ENCODE peak calls at places on chromosomes 6 and 20, in nine cellular contexts. R is DMS 273 treated with DMSO at 0.1 percent for 48 hours; U is upper lobe of right lung; A is SW 1271; T is stimulated activated naive CD4-positive, alpha-beta T cell treated with Interleukin-2 at 50 U/mL for 16 hours; L is fibroblast of the conjunctiva; D is nephron progenitor cell; E is thyroid gland; Q is left lobe of liver. X is an unnamed sample.

GRCh38 chr6:84892666-84893065 is 128.3 kb upstream of the TBX18 start:
- DNase-seq in T (no peak), Q (no peak), D (no peak), A (no peak), R (no peak), E (no peak), U (no peak), L (no peak), X (no peak)

GRCh38 chr6:101110814-101111213 is 229.7 kb upstream of the ASCC3 start:
- DNase-seq in E (no peak), L (peak; percentile 2), T (no peak), A (no peak), U (no peak), R (no peak), Q (no peak), D (no peak), X (peak; percentile 80)

GRCh38 chr6:129342243-129342642 is 367.7 kb downstream of the ARHGAP18 start:
- DNase-seq in T (no peak), A (no peak), D (no peak), E (no peak), L (peak; percentile 60), R (no peak), U (no peak), Q (no peak), X (no peak)

GRCh38 chr6:108581932-108582500 is 21.3 kb downstream of the FOXO3 start:
- DNase-seq in U (no peak), L (no peak), E (no peak), Q (no peak), T (no peak), A (no peak), D (no peak), R (no peak), X (no peak)

GRCh38 chr20:44231713-44232468 is 15.2 kb upstream of the GDAP1L1 start:
- DNase-seq in L (no peak), Q (no peak), R (peak; percentile 72), U (no peak), E (no peak), A (no peak), D (no peak), T (no peak), X (no peak)

GRCh38 chr6:122501475-122501874 is 29.9 kb upstream of the SERINC1 start:
- DNase-seq in T (no peak), U (no peak), D (no peak), R (no peak), Q (no peak), E (no peak), L (no peak), A (no peak), X (no peak)

GRCh38 chr20:56987992-56988391 is 278.4 kb downstream of the BMP7 start:
- DNase-seq in Q (no peak), R (no peak), E (no peak), L (no peak), U (no peak), A (no peak), D (no peak), T (no peak), X (no peak)

GRCh38 chr20:36745234-36745926 is 510 bp downstream of the NDRG3 start:
- DNase-seq in U (no peak), A (no peak), T (no peak), R (no peak), Q (peak; percentile 47), D (no peak), E (peak; percentile 7), L (no peak), X (no peak)

GRCh38 chr6:28940859-28941680 is 17.3 kb upstream of the TRIM27 start:
- DNase-seq in E (peak; percentile 77), U (no peak), Q (peak; percentile 74), D (peak; percentile 76), L (peak; percentile 86), T (peak; percentile 61), R (peak; percentile 90), A (peak; percentile 76), X (peak; percentile 83)

GRCh38 chr6:150143521-150144293 is 863 bp downstream of the PPP1R14C start:
- DNase-seq in R (no peak), U (peak; percentile 80), L (no peak), E (peak; percentile 43), A (no peak), Q (no peak), D (peak; percentile 46), T (no peak), X (no peak)

GRCh38 chr6:132525866-132526265 is 12.2 kb upstream of the TAAR9 start:
- DNase-seq in R (no peak), T (no peak), Q (no peak), L (no peak), E (no peak), D (no peak), A (no peak), U (no peak), X (no peak)

GRCh38 chr6:73747293-73747692 is 51.3 kb downstream of the CD109 start:
- DNase-seq in U (no peak), Q (no peak), L (no peak), A (no peak), E (no peak), R (no peak), D (no peak), T (no peak), X (no peak)

GRCh38 chr20:5848711-5849505 is 98.7 kb downstream of the SHLD1 start:
- DNase-seq in T (no peak), L (peak; percentile 23), A (no peak), Q (no peak), D (no peak), U (no peak), E (peak; percentile 3), R (peak; percentile 40), X (no peak)

GRCh38 chr20:64223526-64224067 is 32.0 kb upstream of the PCMTD2 start:
- DNase-seq in U (no peak), D (peak; percentile 80), L (no peak), E (peak; percentile 71), A (no peak), R (no peak), Q (no peak), T (no peak), X (no peak)

GRCh38 chr6:52124126-52125121 is 37.0 kb upstream of the PKHD1 start:
- DNase-seq in U (no peak), E (no peak), Q (peak; percentile 56), A (no peak), R (no peak), D (no peak), T (no peak), L (no peak), X (no peak)

GRCh38 chr6:124319410-124319809 is 515.7 kb downstream of the NKAIN2 start:
- DNase-seq in T (no peak), U (no peak), A (no peak), E (no peak), L (no peak), R (no peak), Q (no peak), D (no peak), X (no peak)

GRCh38 chr20:54560357-54560756 is 85.0 kb downstream of the DOK5 start:
- DNase-seq in E (no peak), T (no peak), L (no peak), D (no peak), Q (no peak), U (no peak), A (no peak), R (no peak), X (no peak)

GRCh38 chr6:16118825-16119224 is 10.1 kb upstream of the MYLIP start:
- DNase-seq in R (no peak), D (no peak), E (no peak), U (no peak), Q (no peak), T (no peak), A (no peak), L (no peak), X (no peak)

GRCh38 chr20:48052492-48052870 is 267.2 kb upstream of the SULF2 start:
- DNase-seq in R (no peak), T (no peak), U (no peak), A (no peak), L (peak; percentile 17), Q (no peak), E (no peak), D (no peak), X (peak; percentile 20)

GRCh38 chr6:112232845-112233256 is 21.5 kb downstream of the LAMA4 start:
- DNase-seq in Q (no peak), L (peak; percentile 82), A (no peak), U (no peak), T (no peak), R (no peak), D (no peak), E (no peak), X (no peak)

X was measured in SK-N-MC.